ENCODE peak calls at places on chromosomes 7 and 10, in ten cellular contexts. O is neural progenitor cell, X is H9, U is endothelial cell of umbilical vein, F is GM23248, B is fibroblast of lung, J is mammary epithelial cell, Q is Karpas-422, C is neuronal stem cell, Z is IMR-90. T is an unnamed sample.

GRCh38 chr10:34520510-34520909 is 294.6 kb downstream of the PARD3 start:
- DNase-seq in B (no peak), J (no peak), F (no peak), Z (no peak), C (no peak), Q (no peak), U (no peak), O (no peak), X (no peak), T (peak; percentile 3)

GRCh38 chr7:130356121-130356759 is 11.6 kb downstream of the CPA5 start:
- DNase-seq in F (peak; percentile 94), X (peak; percentile 76), Z (peak; percentile 99), U (no peak), C (peak; percentile 62), J (peak; percentile 95), O (peak; percentile 79), B (peak; percentile 100), Q (no peak), T (peak; percentile 94)

GRCh38 chr7:65268782-65269149 is 104.9 kb upstream of the ZNF92 start:
- DNase-seq in F (no peak), Z (no peak), J (no peak), O (no peak), X (no peak), C (no peak), Q (no peak), U (no peak), B (no peak), T (no peak)

GRCh38 chr7:154372106-154372505 is 319.9 kb downstream of the DPP6 start:
- DNase-seq in Z (no peak), Q (no peak), X (no peak), J (no peak), O (no peak), U (no peak), F (no peak), B (no peak), C (no peak), T (no peak)

GRCh38 chr10:37582237-37582636 is 275.2 kb downstream of the ZNF248 start:
- DNase-seq in Q (no peak), B (no peak), U (no peak), C (no peak), J (no peak), X (no peak), O (no peak), Z (no peak), F (no peak), T (no peak)

GRCh38 chr7:106369349-106369748 is 84.6 kb upstream of the NAMPT start:
- DNase-seq in O (no peak), B (peak; percentile 79), U (peak; percentile 9), Z (peak; percentile 72), J (peak; percentile 85), Q (peak; percentile 17), F (peak; percentile 91), X (no peak), C (no peak), T (peak; percentile 82)

GRCh38 chr10:132551093-132551807 is 13.7 kb downstream of the INPP5A start:
- DNase-seq in Z (no peak), F (no peak), Q (peak; percentile 85), U (no peak), X (no peak), J (no peak), C (no peak), B (no peak), O (no peak), T (peak; percentile 19)

GRCh38 chr7:47485640-47486435 is 96.1 kb downstream of the TNS3 start:
- DNase-seq in U (no peak), B (peak; percentile 46), J (no peak), Q (no peak), O (no peak), X (no peak), C (no peak), F (peak; percentile 19), Z (peak; percentile 45), T (no peak)

GRCh38 chr10:85012305-85012704 is 683.9 kb downstream of the CCSER2 start:
- DNase-seq in J (no peak), U (no peak), C (no peak), B (no peak), X (no peak), F (no peak), Z (no peak), Q (no peak), O (no peak), T (no peak)

GRCh38 chr10:44958897-44959242 is 732 bp upstream of the RASSF4 start:
- DNase-seq in Z (no peak), U (no peak), Q (no peak), O (no peak), B (no peak), C (no peak), F (no peak), J (no peak), X (no peak), T (no peak)

GRCh38 chr10:44960098-44960480 is 487 bp downstream of the RASSF4 start:
- DNase-seq in X (no peak), F (no peak), U (no peak), C (no peak), Q (no peak), O (peak; percentile 46), B (no peak), J (no peak), Z (no peak), T (peak; percentile 21)

GRCh38 chr10:44960482-44961230 is 1.1 kb downstream of the RASSF4 start:
- DNase-seq in B (no peak), U (no peak), J (no peak), O (no peak), Q (no peak), X (peak; percentile 22), C (no peak), Z (no peak), F (no peak), T (peak; percentile 50)

GRCh38 chr10:44958196-44958896 is 1.3 kb upstream of the RASSF4 start:
- DNase-seq in F (peak; percentile 87), B (peak; percentile 86), Z (peak; percentile 70), O (no peak), J (peak; percentile 60), C (no peak), X (peak; percentile 11), U (peak; percentile 47), Q (no peak), T (peak; percentile 93)

GRCh38 chr10:44959243-44960097 is at the start of gene RASSF4:
- DNase-seq in U (peak; percentile 90), C (peak; percentile 89), F (peak; percentile 93), Q (peak; percentile 96), O (peak; percentile 96), B (peak; percentile 81), J (peak; percentile 85), X (peak; percentile 93), Z (peak; percentile 74), T (peak; percentile 98)
- H3K27ac ChIP-seq in U (peak within 1 kb of the TSS; percentile 57), C (no peak within 1 kb of the TSS), F (peak within 1 kb of the TSS; percentile 54), Q (no peak within 1 kb of the TSS), O (peak within 1 kb of the TSS; percentile 6), B (peak within 1 kb of the TSS; percentile 56), J (peak within 1 kb of the TSS; percentile 49), X (no peak within 1 kb of the TSS), Z (peak within 1 kb of the TSS; percentile 81), T (peak within 1 kb of the TSS; percentile 64)

DNA sequence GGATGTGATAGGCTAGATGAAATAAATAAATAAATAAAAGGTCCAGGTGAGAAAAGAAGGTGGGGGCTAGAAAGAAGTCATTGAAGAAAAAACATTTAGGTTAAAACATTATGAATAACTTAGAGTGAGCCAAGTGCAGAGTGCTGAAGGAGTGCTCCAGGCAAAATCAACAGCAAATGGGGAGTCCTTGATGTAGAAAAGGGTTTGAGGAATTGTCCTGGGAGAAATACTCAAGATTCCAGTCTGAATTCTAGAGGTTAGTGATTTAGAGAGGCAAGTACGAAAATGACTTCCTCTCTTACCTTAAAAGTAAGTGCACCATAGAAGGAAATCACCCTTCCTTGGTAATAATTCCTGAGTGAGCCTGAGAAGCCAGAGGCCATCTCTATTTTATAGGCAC is 19.7 kb downstream of the CAV1 start:
- DNase-seq in Z (no peak), J (no peak), B (no peak), C (no peak), Q (no peak), O (no peak), X (no peak), F (no peak), U (no peak), T (no peak)
- H3K4me1 ChIP-seq in Z (peaks cover 39% of the 10 kb centered on the region), J (no peaks in the 10 kb centered on the region), B (peaks cover 44% of the 10 kb centered on the region), C (peaks cover 2% of the 10 kb centered on the region), Q (no peaks in the 10 kb centered on the region), O (no peaks in the 10 kb centered on the region), X (no peaks in the 10 kb centered on the region), F (peaks cover 93% of the 10 kb centered on the region), U (peaks cover 18% of the 10 kb centered on the region), T (peaks cover 64% of the 10 kb centered on the region)

GRCh38 chr10:15789793-15790525 is 70.2 kb upstream of the ITGA8 start:
- DNase-seq in F (peak; percentile 88), O (no peak), X (no peak), Z (peak; percentile 95), J (peak; percentile 41), U (no peak), B (peak; percentile 85), Q (no peak), C (no peak), T (peak; percentile 59)
- H2AFZ ChIP-seq in F (peak overlapping the region; percentile 42), O (no peak overlapping the region), X (no peak overlapping the region), Z (no peak overlapping the region), J (no peak overlapping the region), U (no peak overlapping the region), B (no peak overlapping the region), Q (no peak overlapping the region), C (no peak overlapping the region), T (no peak overlapping the region)

DNA sequence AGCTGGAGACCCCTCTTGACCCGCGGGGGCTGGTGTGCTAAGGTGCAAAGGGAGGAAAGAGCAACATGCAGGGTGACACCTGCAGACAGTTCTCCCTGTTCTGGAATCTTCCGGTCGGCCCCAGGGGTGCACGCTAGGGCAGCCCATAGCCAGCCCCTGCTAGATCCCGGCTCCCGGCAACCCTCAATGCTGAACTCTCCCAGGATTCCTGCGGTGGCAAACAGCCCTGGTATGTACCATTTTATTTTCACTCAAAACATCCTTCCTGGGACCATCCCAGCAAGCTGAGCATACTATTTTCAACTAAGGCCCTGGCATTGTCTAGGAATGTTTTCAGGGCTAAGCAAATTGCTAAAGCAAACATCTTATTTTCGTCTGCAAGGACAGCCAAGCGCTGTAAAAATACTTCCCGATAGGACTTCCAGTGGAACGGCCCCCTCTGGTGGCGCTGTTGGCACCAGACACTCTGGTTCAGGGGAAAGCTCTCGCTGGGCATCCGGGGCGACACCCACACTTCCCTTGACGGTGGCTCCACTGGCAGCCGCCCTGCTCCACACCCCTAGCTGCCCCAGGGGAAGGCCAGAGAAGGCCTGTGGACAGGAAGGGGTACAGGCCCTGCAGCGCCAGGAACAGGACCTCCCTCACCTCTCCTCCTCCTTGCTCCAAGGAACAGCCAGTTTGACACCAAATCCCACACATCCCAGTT is 99.4 kb downstream of the CTBP2 start:
- DNase-seq in C (peak; percentile 45), O (peak; percentile 84), Q (peak; percentile 87), U (peak; percentile 80), B (peak; percentile 80), J (peak; percentile 72), X (peak; percentile 78), F (peak; percentile 92), Z (peak; percentile 80), T (peak; percentile 88)
- H3K27ac ChIP-seq in C (no peak overlapping the region), O (no peak overlapping the region), Q (no peak overlapping the region), U (peak overlapping the region; percentile 44), B (peak overlapping the region; percentile 73), J (peak overlapping the region; percentile 33), X (no peak overlapping the region), F (peak overlapping the region; percentile 87), Z (peak overlapping the region; percentile 13), T (peak overlapping the region; percentile 90)

GRCh38 chr10:130884456-130884855 is 427.1 kb downstream of the TCERG1L start:
- DNase-seq in Q (no peak), C (no peak), Z (no peak), B (no peak), J (no peak), U (no peak), F (no peak), X (no peak), O (no peak), T (no peak)
- H3K4me1 ChIP-seq in Q (no peaks in the 10 kb centered on the region), C (no peaks in the 10 kb centered on the region), Z (no peaks in the 10 kb centered on the region), B (no peaks in the 10 kb centered on the region), J (no peaks in the 10 kb centered on the region), U (no peaks in the 10 kb centered on the region), F (no peaks in the 10 kb centered on the region), X (no peaks in the 10 kb centered on the region), O (no peaks in the 10 kb centered on the region), T (no peaks in the 10 kb centered on the region)

GRCh38 chr10:74738985-74739567 is 87.3 kb upstream of the KAT6B start:
- DNase-seq in B (peak; percentile 3), J (no peak), U (peak; percentile 57), O (no peak), F (peak; percentile 10), Z (peak; percentile 16), X (peak; percentile 44), C (no peak), Q (peak; percentile 78), T (peak; percentile 78)
- H2AFZ ChIP-seq in B (no peak overlapping the region), J (no peak overlapping the region), U (peak overlapping the region; percentile 69), O (peak overlapping the region; percentile 66), F (no peak overlapping the region), Z (peak overlapping the region; percentile 9), X (no peak overlapping the region), C (peak overlapping the region; percentile 81), Q (peak overlapping the region; percentile 63), T (peak overlapping the region; percentile 71)